ENCODE peak calls at places on chromosomes 5 and 9, in nine cellular contexts. One of them, this sample, is unnamed.

GRCh38 chr5:14223372-14223771 is 80.2 kb downstream of the TRIO start:
- DNase-seq in neuronal stem cell: no peak
- DNase-seq in mammary epithelial cell: no peak
- DNase-seq in BE2C: no peak
- DNase-seq in fibroblast of pulmonary artery: no peak
- DNase-seq in suprapubic skin: no peak
- DNase-seq in ovary: no peak
- DNase-seq in Caco-2: no peak
- DNase-seq in fibroblast of mammary gland: no peak
- DNase-seq in this sample: no peak

GRCh38 chr9:15295761-15296405 is 11.1 kb downstream of the TTC39B start:
- DNase-seq in neuronal stem cell: no peak
- DNase-seq in mammary epithelial cell: peak
- DNase-seq in BE2C: no peak
- DNase-seq in fibroblast of pulmonary artery: peak
- DNase-seq in suprapubic skin: no peak
- DNase-seq in ovary: no peak
- DNase-seq in Caco-2: no peak
- DNase-seq in fibroblast of mammary gland: peak
- DNase-seq in this sample: peak

GRCh38 chr5:92703991-92704390 is 877.0 kb downstream of the NR2F1-AS1 start:
- DNase-seq in neuronal stem cell: no peak
- DNase-seq in mammary epithelial cell: no peak
- DNase-seq in BE2C: no peak
- DNase-seq in fibroblast of pulmonary artery: peak
- DNase-seq in suprapubic skin: no peak
- DNase-seq in ovary: no peak
- DNase-seq in Caco-2: no peak
- DNase-seq in fibroblast of mammary gland: no peak
- DNase-seq in this sample: no peak

GRCh38 chr5:67377651-67378050 is 181.1 kb upstream of the CD180 start:
- DNase-seq in neuronal stem cell: peak
- DNase-seq in mammary epithelial cell: peak
- DNase-seq in BE2C: peak
- DNase-seq in fibroblast of pulmonary artery: no peak
- DNase-seq in suprapubic skin: no peak
- DNase-seq in ovary: no peak
- DNase-seq in Caco-2: no peak
- DNase-seq in fibroblast of mammary gland: no peak
- DNase-seq in this sample: no peak

GRCh38 chr9:114034663-114035062 is 43.4 kb downstream of the AMBP start:
- DNase-seq in neuronal stem cell: no peak
- DNase-seq in mammary epithelial cell: no peak
- DNase-seq in BE2C: no peak
- DNase-seq in fibroblast of pulmonary artery: no peak
- DNase-seq in suprapubic skin: peak
- DNase-seq in ovary: no peak
- DNase-seq in Caco-2: no peak
- DNase-seq in fibroblast of mammary gland: no peak
- DNase-seq in this sample: no peak

GRCh38 chr9:127974002-127974768 is 6.6 kb downstream of the EEIG1 start:
- DNase-seq in neuronal stem cell: no peak
- DNase-seq in mammary epithelial cell: no peak
- DNase-seq in BE2C: peak
- DNase-seq in fibroblast of pulmonary artery: no peak
- DNase-seq in suprapubic skin: no peak
- DNase-seq in ovary: no peak
- DNase-seq in Caco-2: no peak
- DNase-seq in fibroblast of mammary gland: no peak
- DNase-seq in this sample: no peak

GRCh38 chr5:133866160-133866902 is 102.1 kb downstream of the C5orf15 start:
- DNase-seq in neuronal stem cell: no peak
- DNase-seq in mammary epithelial cell: no peak
- DNase-seq in BE2C: no peak
- DNase-seq in fibroblast of pulmonary artery: no peak
- DNase-seq in suprapubic skin: no peak
- DNase-seq in ovary: no peak
- DNase-seq in Caco-2: no peak
- DNase-seq in fibroblast of mammary gland: no peak
- DNase-seq in this sample: no peak

GRCh38 chr5:96794757-96795156 is 13.0 kb downstream of the ERAP1 start:
- DNase-seq in neuronal stem cell: no peak
- DNase-seq in mammary epithelial cell: no peak
- DNase-seq in BE2C: no peak
- DNase-seq in fibroblast of pulmonary artery: no peak
- DNase-seq in suprapubic skin: no peak
- DNase-seq in ovary: no peak
- DNase-seq in Caco-2: no peak
- DNase-seq in fibroblast of mammary gland: no peak
- DNase-seq in this sample: no peak

GRCh38 chr5:17441351-17441750 is 56.7 kb upstream of the TAF11L2 start:
- DNase-seq in neuronal stem cell: no peak
- DNase-seq in mammary epithelial cell: peak
- DNase-seq in BE2C: no peak
- DNase-seq in fibroblast of pulmonary artery: peak
- DNase-seq in suprapubic skin: no peak
- DNase-seq in ovary: no peak
- DNase-seq in Caco-2: no peak
- DNase-seq in fibroblast of mammary gland: peak
- DNase-seq in this sample: peak

GRCh38 chr9:126564128-126564527 is 49.6 kb upstream of the LMX1B start:
- DNase-seq in neuronal stem cell: no peak
- DNase-seq in mammary epithelial cell: no peak
- DNase-seq in BE2C: peak
- DNase-seq in fibroblast of pulmonary artery: no peak
- DNase-seq in suprapubic skin: no peak
- DNase-seq in ovary: no peak
- DNase-seq in Caco-2: peak
- DNase-seq in fibroblast of mammary gland: no peak
- DNase-seq in this sample: no peak
- H3K4me3 ChIP-seq in neuronal stem cell: no peak
- H3K4me3 ChIP-seq in mammary epithelial cell: no peak
- H3K4me3 ChIP-seq in BE2C: no peak
- H3K4me3 ChIP-seq in fibroblast of pulmonary artery: no peak
- H3K4me3 ChIP-seq in suprapubic skin: no peak
- H3K4me3 ChIP-seq in ovary: no peak
- H3K4me3 ChIP-seq in Caco-2: no peak
- H3K4me3 ChIP-seq in fibroblast of mammary gland: no peak
- H3K4me3 ChIP-seq in this sample: no peak

DNA sequence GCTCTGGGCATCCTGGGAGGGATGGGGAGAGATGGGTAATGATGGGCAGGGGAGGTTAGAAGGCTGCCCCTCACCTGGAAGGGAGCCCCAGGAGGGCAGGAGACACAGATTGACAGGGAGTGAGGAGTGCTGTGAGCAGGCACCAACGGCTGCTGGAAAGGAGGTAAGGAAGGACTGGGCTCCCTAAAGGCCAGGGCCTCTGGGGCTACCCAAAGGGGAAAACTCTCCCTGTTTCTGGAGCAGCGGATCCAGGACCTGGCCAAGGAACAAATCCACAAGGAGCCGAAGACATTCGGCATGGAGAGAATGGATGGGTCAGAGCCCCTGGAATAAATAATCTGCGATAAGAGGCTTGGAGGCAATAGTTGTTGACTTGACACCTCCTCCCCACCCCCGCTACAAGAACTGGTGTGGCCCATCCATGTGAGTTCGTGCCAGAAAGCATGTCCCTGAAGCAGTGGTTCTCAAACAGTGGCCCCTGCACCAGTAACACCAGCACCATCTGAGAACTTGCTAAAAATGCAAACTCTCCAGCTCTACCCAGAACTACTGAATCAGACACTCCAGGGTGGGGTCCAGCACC is 208.3 kb downstream of the GABBR2 start:
- DNase-seq in neuronal stem cell: no peak
- DNase-seq in mammary epithelial cell: no peak
- DNase-seq in BE2C: no peak
- DNase-seq in fibroblast of pulmonary artery: no peak
- DNase-seq in suprapubic skin: no peak
- DNase-seq in ovary: no peak
- DNase-seq in Caco-2: no peak
- DNase-seq in fibroblast of mammary gland: no peak
- DNase-seq in this sample: no peak
- H3K4me3 ChIP-seq in neuronal stem cell: no peak
- H3K4me3 ChIP-seq in mammary epithelial cell: no peak
- H3K4me3 ChIP-seq in BE2C: no peak
- H3K4me3 ChIP-seq in fibroblast of pulmonary artery: no peak
- H3K4me3 ChIP-seq in suprapubic skin: no peak
- H3K4me3 ChIP-seq in ovary: no peak
- H3K4me3 ChIP-seq in Caco-2: no peak
- H3K4me3 ChIP-seq in fibroblast of mammary gland: no peak
- H3K4me3 ChIP-seq in this sample: no peak

GRCh38 chr9:91161465-91162275 is 200.0 kb downstream of the AUH start:
- DNase-seq in neuronal stem cell: no peak
- DNase-seq in mammary epithelial cell: no peak
- DNase-seq in BE2C: no peak
- DNase-seq in fibroblast of pulmonary artery: no peak
- DNase-seq in suprapubic skin: no peak
- DNase-seq in ovary: no peak
- DNase-seq in Caco-2: no peak
- DNase-seq in fibroblast of mammary gland: no peak
- DNase-seq in this sample: no peak
- H3K4me3 ChIP-seq in neuronal stem cell: no peak
- H3K4me3 ChIP-seq in mammary epithelial cell: no peak
- H3K4me3 ChIP-seq in BE2C: no peak
- H3K4me3 ChIP-seq in fibroblast of pulmonary artery: no peak
- H3K4me3 ChIP-seq in suprapubic skin: no peak
- H3K4me3 ChIP-seq in ovary: no peak
- H3K4me3 ChIP-seq in Caco-2: no peak
- H3K4me3 ChIP-seq in fibroblast of mammary gland: no peak
- H3K4me3 ChIP-seq in this sample: no peak

GRCh38 chr5:170220196-170220595 is 12.6 kb upstream of the C5orf58 start:
- DNase-seq in neuronal stem cell: no peak
- DNase-seq in mammary epithelial cell: no peak
- DNase-seq in BE2C: no peak
- DNase-seq in fibroblast of pulmonary artery: no peak
- DNase-seq in suprapubic skin: no peak
- DNase-seq in ovary: no peak
- DNase-seq in Caco-2: no peak
- DNase-seq in fibroblast of mammary gland: no peak
- DNase-seq in this sample: no peak
- H3K4me3 ChIP-seq in neuronal stem cell: no peak
- H3K4me3 ChIP-seq in mammary epithelial cell: no peak
- H3K4me3 ChIP-seq in BE2C: no peak
- H3K4me3 ChIP-seq in fibroblast of pulmonary artery: no peak
- H3K4me3 ChIP-seq in suprapubic skin: no peak
- H3K4me3 ChIP-seq in ovary: no peak
- H3K4me3 ChIP-seq in Caco-2: no peak
- H3K4me3 ChIP-seq in fibroblast of mammary gland: no peak
- H3K4me3 ChIP-seq in this sample: no peak

GRCh38 chr5:150189728-150190502 is at the start of gene SLC6A7:
- DNase-seq in neuronal stem cell: no peak
- DNase-seq in mammary epithelial cell: no peak
- DNase-seq in BE2C: peak
- DNase-seq in fibroblast of pulmonary artery: no peak
- DNase-seq in suprapubic skin: no peak
- DNase-seq in ovary: peak
- DNase-seq in Caco-2: no peak
- DNase-seq in fibroblast of mammary gland: no peak
- DNase-seq in this sample: no peak
- H3K4me3 ChIP-seq in neuronal stem cell: no peak
- H3K4me3 ChIP-seq in mammary epithelial cell: no peak
- H3K4me3 ChIP-seq in BE2C: no peak
- H3K4me3 ChIP-seq in fibroblast of pulmonary artery: no peak
- H3K4me3 ChIP-seq in suprapubic skin: peak
- H3K4me3 ChIP-seq in ovary: no peak
- H3K4me3 ChIP-seq in Caco-2: no peak
- H3K4me3 ChIP-seq in fibroblast of mammary gland: no peak
- H3K4me3 ChIP-seq in this sample: no peak

GRCh38 chr9:27109621-27110020 is 596 bp downstream of the TEK start:
- DNase-seq in neuronal stem cell: no peak
- DNase-seq in mammary epithelial cell: no peak
- DNase-seq in BE2C: no peak
- DNase-seq in fibroblast of pulmonary artery: no peak
- DNase-seq in suprapubic skin: no peak
- DNase-seq in ovary: no peak
- DNase-seq in Caco-2: no peak
- DNase-seq in fibroblast of mammary gland: no peak
- DNase-seq in this sample: no peak
- H3K4me3 ChIP-seq in neuronal stem cell: no peak
- H3K4me3 ChIP-seq in mammary epithelial cell: no peak
- H3K4me3 ChIP-seq in BE2C: no peak
- H3K4me3 ChIP-seq in fibroblast of pulmonary artery: peak
- H3K4me3 ChIP-seq in suprapubic skin: peak
- H3K4me3 ChIP-seq in ovary: no peak
- H3K4me3 ChIP-seq in Caco-2: no peak
- H3K4me3 ChIP-seq in fibroblast of mammary gland: peak
- H3K4me3 ChIP-seq in this sample: peak

This sample was measured in skeletal muscle cell.